ENCODE peak calls at places on chromosomes 2 and 18, in eight cellular contexts. W is lung, D is breast epithelium, M is neural progenitor cell, H is fibroblast of lung, T is heart right ventricle, Z is endodermal cell, E is left lung. V is an unnamed sample.

GRCh38 chr2:157468931-157469708 is 25.2 kb upstream of the CYTIP start:
- DNase-seq in H (peak), W (no peak), T (no peak), M (no peak), D (no peak), Z (no peak), E (no peak), V (no peak)

GRCh38 chr2:107635883-107636282 is 190.8 kb upstream of the RGPD4 start:
- DNase-seq in H (peak), W (no peak), T (no peak), D (no peak), Z (no peak), E (no peak), M (no peak), V (no peak)

GRCh38 chr2:86314125-86314524 is 23.3 kb downstream of the REEP1 start:
- DNase-seq in M (no peak), Z (no peak), H (no peak), D (no peak), W (no peak), T (no peak), E (no peak), V (no peak)

GRCh38 chr2:73886357-73886756 is 6.5 kb upstream of the ACTG2 start:
- DNase-seq in W (no peak), H (no peak), E (no peak), T (no peak), Z (no peak), M (no peak), D (no peak), V (no peak)

GRCh38 chr2:84786601-84787000 is 94.3 kb downstream of the TRABD2A start:
- DNase-seq in E (no peak), W (no peak), Z (no peak), D (no peak), T (no peak), M (no peak), H (no peak), V (no peak)

GRCh38 chr18:47881752-47882455 is 48.6 kb downstream of the SMAD2 start:
- DNase-seq in H (peak), W (no peak), Z (no peak), T (no peak), E (peak), D (peak), M (no peak), V (no peak)

GRCh38 chr2:169034256-169034655 is 3.1 kb upstream of the ABCB11 start:
- DNase-seq in H (no peak), T (no peak), Z (no peak), M (no peak), D (no peak), E (no peak), W (no peak), V (no peak)

GRCh38 chr2:105764059-105764458 is 19.3 kb downstream of the NCK2 start:
- DNase-seq in Z (no peak), E (no peak), D (no peak), T (no peak), M (no peak), H (no peak), W (no peak), V (no peak)

GRCh38 chr2:6109801-6110200 is 417.6 kb downstream of the SOX11 start:
- DNase-seq in T (no peak), H (no peak), D (no peak), W (no peak), M (no peak), E (no peak), Z (no peak), V (no peak)

GRCh38 chr18:34122724-34123334 is 101.9 kb downstream of the NOL4 start:
- DNase-seq in Z (peak), M (peak), T (no peak), E (no peak), D (no peak), W (peak), H (peak), V (no peak)

GRCh38 chr2:205076405-205076804 is 531.1 kb downstream of the PARD3B start:
- DNase-seq in Z (no peak), H (no peak), E (no peak), T (no peak), D (no peak), M (peak), W (no peak), V (no peak)

GRCh38 chr2:111972955-111973565 is 74.7 kb downstream of the MERTK start:
- DNase-seq in E (no peak), D (no peak), W (no peak), Z (no peak), M (no peak), H (peak), T (no peak), V (no peak)

GRCh38 chr2:170930132-170931109 is 1.4 kb downstream of the GORASP2 start:
- DNase-seq in D (peak), W (no peak), H (peak), T (no peak), E (no peak), Z (peak), M (peak), V (peak)

GRCh38 chr2:209322905-209323517 is 100.8 kb upstream of the MAP2 start:
- DNase-seq in M (no peak), H (no peak), E (no peak), Z (peak), D (no peak), T (no peak), W (no peak), V (no peak)

GRCh38 chr18:63808125-63808524 is 32.9 kb downstream of the SERPINB7 start:
- DNase-seq in M (no peak), E (no peak), H (no peak), Z (no peak), W (no peak), T (no peak), D (no peak), V (no peak)

GRCh38 chr2:64750817-64751285 is 97.1 kb upstream of the SERTAD2 start:
- DNase-seq in Z (peak), M (peak), E (peak), H (peak), T (peak), D (peak), W (peak), V (peak)

GRCh38 chr2:7075834-7076233 is 158.6 kb downstream of the RNF144A start:
- DNase-seq in M (no peak), E (no peak), Z (no peak), W (no peak), T (no peak), H (no peak), D (no peak), V (no peak)

GRCh38 chr18:76441668-76442412 is 53.2 kb downstream of the ZNF516 start:
- DNase-seq in M (no peak), T (no peak), D (no peak), E (peak), H (no peak), Z (no peak), W (no peak), V (no peak)

GRCh38 chr18:76437910-76438309 is 57.1 kb downstream of the ZNF516 start:
- DNase-seq in M (no peak), W (no peak), E (no peak), T (no peak), Z (no peak), H (no peak), D (no peak), V (no peak)

GRCh38 chr18:76442413-76443171 is 52.5 kb downstream of the ZNF516 start:
- DNase-seq in W (no peak), D (no peak), E (peak), H (no peak), Z (no peak), T (no peak), M (no peak), V (no peak)

GRCh38 chr18:76443519-76444435 is 51.3 kb downstream of the ZNF516 start:
- DNase-seq in T (no peak), H (no peak), Z (no peak), E (no peak), W (no peak), M (no peak), D (no peak), V (no peak)

DNA sequence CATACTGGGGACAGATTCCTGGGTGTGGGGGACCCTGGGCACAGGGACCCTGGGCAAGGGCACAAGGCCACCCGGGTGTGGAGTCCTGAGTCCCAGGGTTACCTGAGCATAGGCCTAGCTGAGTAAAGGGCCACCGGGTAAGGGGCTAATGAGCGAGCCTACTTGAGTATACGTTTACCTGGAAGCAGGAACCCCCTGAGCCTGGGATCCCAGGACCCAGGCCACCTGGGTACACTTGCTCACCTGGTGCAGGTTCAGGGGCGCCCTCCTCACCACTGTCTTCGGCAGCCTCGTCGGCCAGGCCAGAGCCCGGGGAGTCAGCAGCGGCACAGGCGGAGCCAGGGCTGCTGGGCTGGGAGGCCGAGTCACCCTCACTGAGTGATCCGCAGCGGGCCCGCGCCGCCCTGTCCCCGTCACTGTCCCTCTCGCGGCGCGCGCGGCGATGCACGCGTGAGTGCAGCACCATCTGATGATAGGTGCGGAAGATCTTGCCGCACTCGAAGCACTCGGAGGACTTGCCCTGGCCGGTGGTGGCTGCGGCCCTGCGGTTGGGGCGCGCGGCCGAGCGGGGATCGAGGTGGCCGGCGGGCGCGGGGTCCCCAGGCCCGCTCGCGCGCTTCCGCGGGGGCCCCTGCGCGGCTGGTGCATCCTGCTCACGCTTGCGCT is 53.9 kb downstream of the ZNF516 start:
- DNase-seq in E (no peak), Z (peak), M (no peak), H (no peak), T (no peak), D (no peak), W (no peak), V (no peak)
- H3K27ac ChIP-seq in E (no peak), Z (no peak), M (no peak), H (no peak), T (no peak), D (no peak), W (no peak), V (no peak)

GRCh38 chr18:54958711-54959625 is at the start of gene CCDC68:
- DNase-seq in Z (peak), T (peak), E (peak), H (peak), D (no peak), M (peak), W (peak), V (no peak)

GRCh38 chr18:54960197-54960596 is 936 bp upstream of the CCDC68 start:
- DNase-seq in E (no peak), M (no peak), Z (no peak), T (no peak), W (no peak), H (no peak), D (no peak), V (no peak)

GRCh38 chr18:54956506-54956905 is 2.8 kb downstream of the CCDC68 start:
- DNase-seq in M (no peak), E (no peak), D (no peak), W (no peak), Z (no peak), T (no peak), H (no peak), V (no peak)

GRCh38 chr18:54957295-54957694 is 2.0 kb downstream of the CCDC68 start:
- DNase-seq in D (no peak), H (peak), W (no peak), M (no peak), E (no peak), Z (no peak), T (no peak), V (no peak)

GRCh38 chr18:54957987-54958386 is 1.3 kb downstream of the CCDC68 start:
- DNase-seq in W (no peak), T (no peak), E (no peak), M (no peak), Z (no peak), D (no peak), H (peak), V (no peak)
- H3K27ac ChIP-seq in W (no peak), T (peak), E (peak), M (no peak), Z (no peak), D (no peak), H (no peak), V (no peak)

GRCh38 chr2:18959952-18960717 is 370.8 kb upstream of the NT5C1B start:
- DNase-seq in E (no peak), H (peak), Z (no peak), D (no peak), M (no peak), W (no peak), T (no peak), V (no peak)
- H3K27ac ChIP-seq in E (no peak), H (no peak), Z (no peak), D (no peak), M (no peak), W (no peak), T (no peak), V (no peak)

GRCh38 chr2:176187306-176188217 is 906 bp upstream of the HOXD1 start:
- DNase-seq in W (no peak), T (no peak), Z (peak), H (no peak), E (no peak), D (no peak), M (peak), V (no peak)
- H3K27ac ChIP-seq in W (no peak), T (no peak), Z (no peak), H (no peak), E (peak), D (no peak), M (no peak), V (peak)